ENCODE peak calls at places on chromosomes 12 and 14, in nine cellular contexts. One of them, this sample, is unnamed.

GRCh38 chr12:46553266-46553665 is 180.7 kb upstream of the SLC38A2 start:
- DNase-seq in HFF-Myc: no peak
- DNase-seq in MM.1S: no peak
- DNase-seq in fibroblast of lung: peak; percentile 76
- DNase-seq in DND-41: no peak
- DNase-seq in thoracic aorta: no peak
- DNase-seq in SK-N-SH: no peak
- DNase-seq in cardiac fibroblast: peak; percentile 50
- DNase-seq in CD8-positive, alpha-beta T cell: no peak
- DNase-seq in this sample: no peak

GRCh38 chr14:51727526-51727925 is 75.8 kb downstream of the FRMD6 start:
- DNase-seq in MM.1S: no peak
- DNase-seq in thoracic aorta: no peak
- DNase-seq in SK-N-SH: no peak
- DNase-seq in fibroblast of lung: no peak
- DNase-seq in DND-41: no peak
- DNase-seq in CD8-positive, alpha-beta T cell: no peak
- DNase-seq in HFF-Myc: no peak
- DNase-seq in cardiac fibroblast: no peak
- DNase-seq in this sample: no peak

GRCh38 chr14:43003845-43004244 is 1397.2 kb downstream of the LRFN5 start:
- DNase-seq in HFF-Myc: no peak
- DNase-seq in MM.1S: no peak
- DNase-seq in cardiac fibroblast: no peak
- DNase-seq in thoracic aorta: no peak
- DNase-seq in fibroblast of lung: peak; percentile 54
- DNase-seq in SK-N-SH: no peak
- DNase-seq in CD8-positive, alpha-beta T cell: no peak
- DNase-seq in DND-41: no peak
- DNase-seq in this sample: no peak

GRCh38 chr12:10722502-10722904 is 620 bp downstream of the YBX3 start:
- DNase-seq in DND-41: peak; percentile 50
- DNase-seq in HFF-Myc: no peak
- DNase-seq in fibroblast of lung: peak; percentile 59
- DNase-seq in cardiac fibroblast: peak; percentile 68
- DNase-seq in thoracic aorta: peak; percentile 12
- DNase-seq in CD8-positive, alpha-beta T cell: peak; percentile 63
- DNase-seq in SK-N-SH: peak; percentile 23
- DNase-seq in MM.1S: peak; percentile 47
- DNase-seq in this sample: no peak

GRCh38 chr14:103332143-103332919 is 1.7 kb upstream of the EIF5 start:
- DNase-seq in cardiac fibroblast: no peak
- DNase-seq in HFF-Myc: no peak
- DNase-seq in thoracic aorta: no peak
- DNase-seq in CD8-positive, alpha-beta T cell: no peak
- DNase-seq in fibroblast of lung: no peak
- DNase-seq in SK-N-SH: no peak
- DNase-seq in MM.1S: peak; percentile 9
- DNase-seq in DND-41: no peak
- DNase-seq in this sample: no peak

GRCh38 chr14:53368714-53369191 is 215.6 kb upstream of the DDHD1 start:
- DNase-seq in SK-N-SH: no peak
- DNase-seq in HFF-Myc: peak; percentile 81
- DNase-seq in cardiac fibroblast: peak; percentile 48
- DNase-seq in fibroblast of lung: peak; percentile 93
- DNase-seq in DND-41: no peak
- DNase-seq in CD8-positive, alpha-beta T cell: no peak
- DNase-seq in MM.1S: no peak
- DNase-seq in thoracic aorta: no peak
- DNase-seq in this sample: peak; percentile 94

GRCh38 chr12:104682790-104683279 is 226.1 kb downstream of the CHST11 start:
- DNase-seq in HFF-Myc: no peak
- DNase-seq in cardiac fibroblast: no peak
- DNase-seq in SK-N-SH: no peak
- DNase-seq in DND-41: peak; percentile 86
- DNase-seq in CD8-positive, alpha-beta T cell: peak; percentile 74
- DNase-seq in fibroblast of lung: no peak
- DNase-seq in thoracic aorta: no peak
- DNase-seq in MM.1S: peak; percentile 11
- DNase-seq in this sample: no peak

GRCh38 chr12:89348894-89349669 is 3.2 kb downstream of the DUSP6 start:
- DNase-seq in MM.1S: peak; percentile 33
- DNase-seq in fibroblast of lung: no peak
- DNase-seq in thoracic aorta: no peak
- DNase-seq in CD8-positive, alpha-beta T cell: no peak
- DNase-seq in DND-41: peak; percentile 57
- DNase-seq in SK-N-SH: no peak
- DNase-seq in HFF-Myc: no peak
- DNase-seq in cardiac fibroblast: peak; percentile 26
- DNase-seq in this sample: no peak

GRCh38 chr12:18139989-18140596 is 50.1 kb upstream of the RERGL start:
- DNase-seq in fibroblast of lung: peak; percentile 68
- DNase-seq in cardiac fibroblast: peak; percentile 61
- DNase-seq in HFF-Myc: no peak
- DNase-seq in thoracic aorta: no peak
- DNase-seq in CD8-positive, alpha-beta T cell: no peak
- DNase-seq in MM.1S: peak; percentile 28
- DNase-seq in DND-41: no peak
- DNase-seq in SK-N-SH: no peak
- DNase-seq in this sample: no peak

GRCh38 chr14:102215522-102216250 is 76.0 kb downstream of the WDR20 start:
- DNase-seq in DND-41: no peak
- DNase-seq in HFF-Myc: no peak
- DNase-seq in CD8-positive, alpha-beta T cell: no peak
- DNase-seq in MM.1S: no peak
- DNase-seq in thoracic aorta: no peak
- DNase-seq in fibroblast of lung: no peak
- DNase-seq in cardiac fibroblast: no peak
- DNase-seq in SK-N-SH: no peak
- DNase-seq in this sample: no peak

GRCh38 chr12:100166232-100166631 is 23.6 kb upstream of the BLTP3B start:
- DNase-seq in fibroblast of lung: no peak
- DNase-seq in cardiac fibroblast: no peak
- DNase-seq in MM.1S: no peak
- DNase-seq in DND-41: no peak
- DNase-seq in SK-N-SH: no peak
- DNase-seq in CD8-positive, alpha-beta T cell: no peak
- DNase-seq in HFF-Myc: no peak
- DNase-seq in thoracic aorta: no peak
- DNase-seq in this sample: no peak

GRCh38 chr12:100168562-100168961 is 25.9 kb upstream of the BLTP3B start:
- DNase-seq in cardiac fibroblast: no peak
- DNase-seq in SK-N-SH: no peak
- DNase-seq in MM.1S: no peak
- DNase-seq in DND-41: no peak
- DNase-seq in fibroblast of lung: no peak
- DNase-seq in HFF-Myc: no peak
- DNase-seq in CD8-positive, alpha-beta T cell: no peak
- DNase-seq in thoracic aorta: no peak
- DNase-seq in this sample: no peak

GRCh38 chr12:100165356-100165755 is 22.7 kb upstream of the BLTP3B start:
- DNase-seq in HFF-Myc: no peak
- DNase-seq in MM.1S: no peak
- DNase-seq in fibroblast of lung: no peak
- DNase-seq in thoracic aorta: no peak
- DNase-seq in cardiac fibroblast: no peak
- DNase-seq in DND-41: no peak
- DNase-seq in SK-N-SH: no peak
- DNase-seq in CD8-positive, alpha-beta T cell: no peak
- DNase-seq in this sample: no peak

GRCh38 chr12:100163416-100164152 is 20.9 kb upstream of the BLTP3B start:
- DNase-seq in HFF-Myc: no peak
- DNase-seq in SK-N-SH: peak; percentile 90
- DNase-seq in DND-41: peak; percentile 81
- DNase-seq in CD8-positive, alpha-beta T cell: peak; percentile 70
- DNase-seq in thoracic aorta: peak; percentile 31
- DNase-seq in MM.1S: peak; percentile 70
- DNase-seq in cardiac fibroblast: peak; percentile 67
- DNase-seq in fibroblast of lung: peak; percentile 41
- DNase-seq in this sample: no peak

DNA sequence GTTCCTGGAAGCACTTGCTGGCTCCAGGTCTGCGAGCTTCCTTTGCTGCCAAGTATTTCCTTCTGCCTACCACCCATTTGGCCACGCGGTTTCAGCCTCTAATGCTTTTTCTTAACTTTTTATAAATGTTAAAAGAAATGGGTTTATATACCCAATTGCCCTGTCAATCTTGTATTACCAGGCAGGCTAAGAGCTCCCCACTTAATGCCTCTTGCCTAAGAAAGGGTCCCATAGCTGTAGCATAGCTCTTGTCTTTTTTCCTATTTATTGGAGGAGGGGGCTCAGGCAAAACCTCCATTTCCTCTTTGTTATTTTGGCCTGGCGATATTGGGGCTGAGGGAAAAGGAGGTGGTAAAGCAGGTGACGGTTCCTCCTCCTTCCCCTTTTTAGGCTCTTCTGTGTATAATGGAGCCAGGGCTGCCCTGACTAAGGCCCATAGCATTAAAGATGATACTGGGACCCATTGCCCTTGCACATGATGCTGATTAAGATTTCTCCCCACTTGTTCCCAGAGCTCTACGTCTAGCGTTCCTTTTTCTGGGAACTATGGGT is 21.6 kb upstream of the BLTP3B start:
- DNase-seq in HFF-Myc: no peak
- DNase-seq in fibroblast of lung: no peak
- DNase-seq in MM.1S: no peak
- DNase-seq in CD8-positive, alpha-beta T cell: no peak
- DNase-seq in thoracic aorta: no peak
- DNase-seq in cardiac fibroblast: no peak
- DNase-seq in SK-N-SH: no peak
- DNase-seq in DND-41: no peak
- DNase-seq in this sample: no peak
- H3K4me3 ChIP-seq in HFF-Myc: peak overlapping the region; percentile 13
- H3K4me3 ChIP-seq in fibroblast of lung: peak overlapping the region; percentile 40
- H3K4me3 ChIP-seq in MM.1S: no peak overlapping the region
- H3K4me3 ChIP-seq in CD8-positive, alpha-beta T cell: no peak overlapping the region
- H3K4me3 ChIP-seq in thoracic aorta: peak overlapping the region; percentile 42
- H3K4me3 ChIP-seq in cardiac fibroblast: peak overlapping the region; percentile 26
- H3K4me3 ChIP-seq in SK-N-SH: peak overlapping the region; percentile 29
- H3K4me3 ChIP-seq in DND-41: peak overlapping the region; percentile 27
- H3K4me3 ChIP-seq in this sample: peak overlapping the region; percentile 23

GRCh38 chr14:77059276-77059934 is 30.9 kb upstream of the IRF2BPL start:
- DNase-seq in MM.1S: no peak
- DNase-seq in thoracic aorta: no peak
- DNase-seq in cardiac fibroblast: peak; percentile 87
- DNase-seq in HFF-Myc: peak; percentile 95
- DNase-seq in DND-41: no peak
- DNase-seq in fibroblast of lung: peak; percentile 90
- DNase-seq in SK-N-SH: no peak
- DNase-seq in CD8-positive, alpha-beta T cell: no peak
- DNase-seq in this sample: peak; percentile 67
- TF ChIP-seq CTCF in MM.1S: no peak
- TF ChIP-seq CTCF in thoracic aorta: no peak
- TF ChIP-seq CTCF in cardiac fibroblast: peak; percentile 45
- TF ChIP-seq CTCF in HFF-Myc: peak; percentile 33
- TF ChIP-seq CTCF in DND-41: no peak
- TF ChIP-seq CTCF in fibroblast of lung: peak; percentile 15
- TF ChIP-seq CTCF in SK-N-SH: peak; percentile 23
- TF ChIP-seq CTCF in CD8-positive, alpha-beta T cell: no peak
- TF ChIP-seq CTCF in this sample: peak; percentile 46

DNA sequence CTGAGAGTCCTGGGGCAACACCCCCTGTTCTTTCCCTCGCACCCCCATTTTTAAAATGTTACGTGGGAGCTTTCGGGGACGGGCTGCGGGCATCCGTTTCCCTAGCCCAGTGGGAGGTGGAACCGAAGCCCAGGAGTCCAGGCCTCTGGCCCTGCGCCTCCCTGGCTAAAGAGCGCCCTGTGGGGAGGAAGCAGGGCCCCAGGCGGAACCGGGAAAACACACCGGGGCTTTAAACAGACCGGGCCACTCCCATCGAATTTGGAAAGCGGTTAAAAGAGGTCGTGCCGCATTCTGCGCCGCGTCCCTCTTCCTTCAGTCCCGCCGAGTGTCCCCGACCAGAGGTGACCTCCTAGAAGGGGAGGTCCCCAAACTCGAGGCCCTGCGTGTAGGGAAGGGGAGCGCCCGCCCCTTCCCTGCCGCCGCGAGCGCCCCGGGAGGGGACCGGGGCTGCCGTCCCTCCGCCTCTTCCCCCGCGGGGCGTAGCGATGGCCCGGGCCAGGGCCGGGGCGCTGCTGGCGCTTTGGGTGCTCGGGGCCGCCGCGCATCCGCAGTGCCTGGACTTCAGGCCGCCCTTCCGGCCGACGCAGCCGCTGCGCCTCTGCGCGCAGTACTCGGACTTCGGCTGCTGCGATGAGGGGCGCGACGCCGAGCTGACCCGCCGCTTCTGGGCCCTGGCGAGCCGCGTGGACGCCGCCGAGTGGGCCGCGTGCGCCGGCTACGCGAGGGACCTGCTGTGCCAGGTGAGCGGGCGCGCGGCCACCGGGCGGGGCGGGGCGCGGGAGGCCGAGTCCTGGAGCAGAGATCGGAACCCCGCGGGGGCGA is at the start of gene HHIPL1:
- DNase-seq in SK-N-SH: peak; percentile 87
- DNase-seq in CD8-positive, alpha-beta T cell: no peak
- DNase-seq in thoracic aorta: no peak
- DNase-seq in HFF-Myc: no peak
- DNase-seq in MM.1S: no peak
- DNase-seq in fibroblast of lung: peak; percentile 33
- DNase-seq in DND-41: no peak
- DNase-seq in cardiac fibroblast: peak; percentile 49
- DNase-seq in this sample: no peak
- H3K4me3 ChIP-seq in SK-N-SH: peak within 1 kb of the TSS; percentile 13
- H3K4me3 ChIP-seq in CD8-positive, alpha-beta T cell: no peak within 1 kb of the TSS
- H3K4me3 ChIP-seq in thoracic aorta: peak within 1 kb of the TSS; percentile 73
- H3K4me3 ChIP-seq in HFF-Myc: peak within 1 kb of the TSS; percentile 19
- H3K4me3 ChIP-seq in MM.1S: no peak within 1 kb of the TSS
- H3K4me3 ChIP-seq in fibroblast of lung: peak within 1 kb of the TSS; percentile 24
- H3K4me3 ChIP-seq in DND-41: no peak within 1 kb of the TSS
- H3K4me3 ChIP-seq in cardiac fibroblast: peak within 1 kb of the TSS; percentile 30
- H3K4me3 ChIP-seq in this sample: peak within 1 kb of the TSS; percentile 33

GRCh38 chr14:64915797-64916196 is 1.5 kb downstream of the CHURC1 start:
- DNase-seq in thoracic aorta: no peak
- DNase-seq in cardiac fibroblast: no peak
- DNase-seq in CD8-positive, alpha-beta T cell: no peak
- DNase-seq in HFF-Myc: no peak
- DNase-seq in fibroblast of lung: no peak
- DNase-seq in SK-N-SH: no peak
- DNase-seq in DND-41: no peak
- DNase-seq in MM.1S: no peak
- DNase-seq in this sample: no peak

GRCh38 chr14:64912256-64912655 is 2.0 kb upstream of the CHURC1 start:
- DNase-seq in DND-41: no peak
- DNase-seq in MM.1S: peak; percentile 40
- DNase-seq in HFF-Myc: no peak
- DNase-seq in SK-N-SH: no peak
- DNase-seq in fibroblast of lung: no peak
- DNase-seq in cardiac fibroblast: peak; percentile 18
- DNase-seq in CD8-positive, alpha-beta T cell: no peak
- DNase-seq in thoracic aorta: no peak
- DNase-seq in this sample: no peak

GRCh38 chr14:64914237-64914971 is at the start of gene CHURC1:
- DNase-seq in cardiac fibroblast: peak; percentile 99
- DNase-seq in DND-41: peak; percentile 99
- DNase-seq in thoracic aorta: peak; percentile 99
- DNase-seq in fibroblast of lung: peak; percentile 98
- DNase-seq in MM.1S: peak; percentile 92
- DNase-seq in HFF-Myc: peak; percentile 97
- DNase-seq in SK-N-SH: peak; percentile 92
- DNase-seq in CD8-positive, alpha-beta T cell: peak; percentile 97
- DNase-seq in this sample: peak; percentile 87

GRCh38 chr14:64915025-64915424 is 770 bp downstream of the CHURC1 start:
- DNase-seq in HFF-Myc: no peak
- DNase-seq in fibroblast of lung: no peak
- DNase-seq in cardiac fibroblast: no peak
- DNase-seq in DND-41: no peak
- DNase-seq in MM.1S: no peak
- DNase-seq in thoracic aorta: no peak
- DNase-seq in SK-N-SH: no peak
- DNase-seq in CD8-positive, alpha-beta T cell: no peak
- DNase-seq in this sample: no peak

GRCh38 chr14:64910847-64911495 is 3.3 kb upstream of the CHURC1 start:
- DNase-seq in MM.1S: no peak
- DNase-seq in CD8-positive, alpha-beta T cell: no peak
- DNase-seq in fibroblast of lung: peak; percentile 59
- DNase-seq in SK-N-SH: peak; percentile 35
- DNase-seq in cardiac fibroblast: peak; percentile 60
- DNase-seq in thoracic aorta: no peak
- DNase-seq in DND-41: no peak
- DNase-seq in HFF-Myc: no peak
- DNase-seq in this sample: no peak
- TF ChIP-seq CTCF in MM.1S: peak; percentile 25
- TF ChIP-seq CTCF in CD8-positive, alpha-beta T cell: peak; percentile 26
- TF ChIP-seq CTCF in fibroblast of lung: peak; percentile 77
- TF ChIP-seq CTCF in SK-N-SH: peak; percentile 87
- TF ChIP-seq CTCF in cardiac fibroblast: peak; percentile 73
- TF ChIP-seq CTCF in thoracic aorta: peak; percentile 29
- TF ChIP-seq CTCF in DND-41: peak; percentile 53
- TF ChIP-seq CTCF in HFF-Myc: peak; percentile 74
- TF ChIP-seq CTCF in this sample: peak; percentile 75